ENCODE peak calls at places on chromosome 11, in four cellular contexts. One of them, this sample, is unnamed. For H3K4me1, the result is how much of the 10 kb centered on the place peaks cover.

GRCh38 chr11:66195867-66196266 is 72.6 kb upstream of the RAB1B start:
- DNase-seq in left lung: no peak
- DNase-seq in CD8-positive, alpha-beta T cell: no peak
- DNase-seq in prostate gland: no peak
- DNase-seq in this sample: no peak

GRCh38 chr11:106344392-106344791 is 266.9 kb downstream of the AASDHPPT start:
- DNase-seq in prostate gland: no peak
- DNase-seq in left lung: no peak
- DNase-seq in CD8-positive, alpha-beta T cell: no peak
- DNase-seq in this sample: no peak

GRCh38 chr11:123822591-123822990 is 16.4 kb upstream of the OR6M1 start:
- DNase-seq in CD8-positive, alpha-beta T cell: no peak
- DNase-seq in prostate gland: no peak
- DNase-seq in left lung: no peak
- DNase-seq in this sample: no peak

GRCh38 chr11:73645570-73645969 is 811 bp upstream of the PLEKHB1 start:
- DNase-seq in prostate gland: no peak
- DNase-seq in left lung: no peak
- DNase-seq in CD8-positive, alpha-beta T cell: no peak
- DNase-seq in this sample: no peak

GRCh38 chr11:64763804-64764611 is 4.2 kb upstream of the PYGM start:
- DNase-seq in prostate gland: no peak
- DNase-seq in CD8-positive, alpha-beta T cell: peak
- DNase-seq in left lung: peak
- DNase-seq in this sample: no peak

GRCh38 chr11:65433657-65434056 is 11.1 kb downstream of the NEAT1 start:
- DNase-seq in CD8-positive, alpha-beta T cell: no peak
- DNase-seq in left lung: peak
- DNase-seq in prostate gland: no peak
- DNase-seq in this sample: no peak

GRCh38 chr11:134242376-134242775 is 10.8 kb downstream of the THYN1 start:
- DNase-seq in CD8-positive, alpha-beta T cell: no peak
- DNase-seq in left lung: no peak
- DNase-seq in prostate gland: no peak
- DNase-seq in this sample: no peak

GRCh38 chr11:12253843-12254281 is 123.5 kb upstream of the PARVA start:
- DNase-seq in left lung: no peak
- DNase-seq in prostate gland: no peak
- DNase-seq in CD8-positive, alpha-beta T cell: no peak
- DNase-seq in this sample: peak

GRCh38 chr11:18743900-18744514 is 18.0 kb upstream of the IGSF22 start:
- DNase-seq in left lung: no peak
- DNase-seq in prostate gland: no peak
- DNase-seq in CD8-positive, alpha-beta T cell: no peak
- DNase-seq in this sample: no peak

GRCh38 chr11:119702261-119702591 is 26.8 kb downstream of the NECTIN1 start:
- DNase-seq in prostate gland: no peak
- DNase-seq in CD8-positive, alpha-beta T cell: no peak
- DNase-seq in left lung: no peak
- DNase-seq in this sample: no peak

GRCh38 chr11:97349201-97349600 is 959.4 kb downstream of the JRKL start:
- DNase-seq in prostate gland: no peak
- DNase-seq in CD8-positive, alpha-beta T cell: no peak
- DNase-seq in left lung: no peak
- DNase-seq in this sample: no peak

GRCh38 chr11:65553301-65554001 is 4.7 kb downstream of the LTBP3 start:
- DNase-seq in left lung: no peak
- DNase-seq in prostate gland: no peak
- DNase-seq in CD8-positive, alpha-beta T cell: peak
- DNase-seq in this sample: peak

GRCh38 chr11:34792814-34793241 is 123.4 kb downstream of the APIP start:
- DNase-seq in prostate gland: peak
- DNase-seq in left lung: no peak
- DNase-seq in CD8-positive, alpha-beta T cell: no peak
- DNase-seq in this sample: no peak

GRCh38 chr11:32580967-32581366 is 2.7 kb upstream of the EIF3M start:
- DNase-seq in left lung: no peak
- DNase-seq in CD8-positive, alpha-beta T cell: no peak
- DNase-seq in prostate gland: no peak
- DNase-seq in this sample: no peak

GRCh38 chr11:114262681-114263509 is 33.3 kb upstream of the NNMT start:
- DNase-seq in CD8-positive, alpha-beta T cell: peak
- DNase-seq in left lung: no peak
- DNase-seq in prostate gland: no peak
- DNase-seq in this sample: peak

GRCh38 chr11:13434247-13435205 is 28.5 kb downstream of the BTBD10 start:
- DNase-seq in left lung: no peak
- DNase-seq in prostate gland: no peak
- DNase-seq in CD8-positive, alpha-beta T cell: no peak
- DNase-seq in this sample: no peak

GRCh38 chr11:35050596-35050995 is 88.4 kb upstream of the CD44 start:
- DNase-seq in left lung: no peak
- DNase-seq in CD8-positive, alpha-beta T cell: no peak
- DNase-seq in prostate gland: no peak
- DNase-seq in this sample: no peak

GRCh38 chr11:19349340-19350025 is 108.7 kb upstream of the E2F8 start:
- DNase-seq in CD8-positive, alpha-beta T cell: no peak
- DNase-seq in left lung: no peak
- DNase-seq in prostate gland: no peak
- DNase-seq in this sample: no peak

GRCh38 chr11:84144531-84144930 is 858.4 kb upstream of the CCDC90B start:
- DNase-seq in prostate gland: no peak
- DNase-seq in CD8-positive, alpha-beta T cell: no peak
- DNase-seq in left lung: no peak
- DNase-seq in this sample: no peak

GRCh38 chr11:67289651-67290479 is 762 bp downstream of the ANKRD13D start:
- DNase-seq in CD8-positive, alpha-beta T cell: peak
- DNase-seq in left lung: peak
- DNase-seq in prostate gland: no peak
- DNase-seq in this sample: no peak

GRCh38 chr11:7677071-7677470 is 3.8 kb upstream of the CYB5R2 start:
- DNase-seq in left lung: no peak
- DNase-seq in CD8-positive, alpha-beta T cell: no peak
- DNase-seq in prostate gland: no peak
- DNase-seq in this sample: no peak

GRCh38 chr11:69569306-69570200 is 71.4 kb upstream of the CCND1 start:
- DNase-seq in left lung: no peak
- DNase-seq in prostate gland: no peak
- DNase-seq in CD8-positive, alpha-beta T cell: no peak
- DNase-seq in this sample: no peak

GRCh38 chr11:86099727-86100320 is 30.9 kb upstream of the PICALM start:
- DNase-seq in prostate gland: no peak
- DNase-seq in left lung: no peak
- DNase-seq in CD8-positive, alpha-beta T cell: no peak
- DNase-seq in this sample: no peak

GRCh38 chr11:2510626-2511402 is 66.0 kb downstream of the KCNQ1 start:
- DNase-seq in prostate gland: no peak
- DNase-seq in left lung: peak
- DNase-seq in CD8-positive, alpha-beta T cell: no peak
- DNase-seq in this sample: peak
- H3K4me1 ChIP-seq in prostate gland: under half
- H3K4me1 ChIP-seq in left lung: under half
- H3K4me1 ChIP-seq in CD8-positive, alpha-beta T cell: under half
- H3K4me1 ChIP-seq in this sample: under half

GRCh38 chr11:6563121-6563619 is 40.2 kb downstream of the RRP8 start:
- DNase-seq in CD8-positive, alpha-beta T cell: no peak
- DNase-seq in left lung: no peak
- DNase-seq in prostate gland: no peak
- DNase-seq in this sample: no peak
- H3K27ac ChIP-seq in CD8-positive, alpha-beta T cell: no peak
- H3K27ac ChIP-seq in left lung: no peak
- H3K27ac ChIP-seq in prostate gland: no peak
- H3K27ac ChIP-seq in this sample: no peak

GRCh38 chr11:78340530-78340929 is 77.1 kb downstream of the GAB2 start:
- DNase-seq in prostate gland: no peak
- DNase-seq in left lung: no peak
- DNase-seq in CD8-positive, alpha-beta T cell: no peak
- DNase-seq in this sample: no peak

GRCh38 chr11:78344114-78344513 is 73.5 kb downstream of the GAB2 start:
- DNase-seq in prostate gland: no peak
- DNase-seq in left lung: no peak
- DNase-seq in CD8-positive, alpha-beta T cell: no peak
- DNase-seq in this sample: no peak

GRCh38 chr11:78341841-78342240 is 75.8 kb downstream of the GAB2 start:
- DNase-seq in CD8-positive, alpha-beta T cell: no peak
- DNase-seq in prostate gland: no peak
- DNase-seq in left lung: no peak
- DNase-seq in this sample: no peak

GRCh38 chr11:78344676-78345075 is 72.9 kb downstream of the GAB2 start:
- DNase-seq in CD8-positive, alpha-beta T cell: no peak
- DNase-seq in left lung: no peak
- DNase-seq in prostate gland: no peak
- DNase-seq in this sample: no peak

GRCh38 chr11:78343303-78343702 is 74.3 kb downstream of the GAB2 start:
- DNase-seq in prostate gland: no peak
- DNase-seq in left lung: no peak
- DNase-seq in CD8-positive, alpha-beta T cell: no peak
- DNase-seq in this sample: no peak
- H3K4me1 ChIP-seq in prostate gland: under half
- H3K4me1 ChIP-seq in left lung: under half
- H3K4me1 ChIP-seq in CD8-positive, alpha-beta T cell: under half
- H3K4me1 ChIP-seq in this sample: under half

GRCh38 chr11:94737171-94737611 is 31.0 kb upstream of the AMOTL1 start:
- DNase-seq in CD8-positive, alpha-beta T cell: no peak
- DNase-seq in left lung: no peak
- DNase-seq in prostate gland: no peak
- DNase-seq in this sample: no peak

GRCh38 chr11:94739331-94739730 is 28.8 kb upstream of the AMOTL1 start:
- DNase-seq in prostate gland: no peak
- DNase-seq in CD8-positive, alpha-beta T cell: no peak
- DNase-seq in left lung: no peak
- DNase-seq in this sample: no peak

GRCh38 chr11:94740975-94741707 is 27.0 kb upstream of the AMOTL1 start:
- DNase-seq in prostate gland: peak
- DNase-seq in left lung: no peak
- DNase-seq in CD8-positive, alpha-beta T cell: no peak
- DNase-seq in this sample: peak

GRCh38 chr11:94740083-94740974 is 27.8 kb upstream of the AMOTL1 start:
- DNase-seq in prostate gland: peak
- DNase-seq in CD8-positive, alpha-beta T cell: no peak
- DNase-seq in left lung: no peak
- DNase-seq in this sample: peak

GRCh38 chr11:94738746-94739145 is 29.4 kb upstream of the AMOTL1 start:
- DNase-seq in left lung: no peak
- DNase-seq in prostate gland: no peak
- DNase-seq in CD8-positive, alpha-beta T cell: no peak
- DNase-seq in this sample: no peak
- H3K27ac ChIP-seq in left lung: no peak
- H3K27ac ChIP-seq in prostate gland: no peak
- H3K27ac ChIP-seq in CD8-positive, alpha-beta T cell: no peak
- H3K27ac ChIP-seq in this sample: no peak

DNA sequence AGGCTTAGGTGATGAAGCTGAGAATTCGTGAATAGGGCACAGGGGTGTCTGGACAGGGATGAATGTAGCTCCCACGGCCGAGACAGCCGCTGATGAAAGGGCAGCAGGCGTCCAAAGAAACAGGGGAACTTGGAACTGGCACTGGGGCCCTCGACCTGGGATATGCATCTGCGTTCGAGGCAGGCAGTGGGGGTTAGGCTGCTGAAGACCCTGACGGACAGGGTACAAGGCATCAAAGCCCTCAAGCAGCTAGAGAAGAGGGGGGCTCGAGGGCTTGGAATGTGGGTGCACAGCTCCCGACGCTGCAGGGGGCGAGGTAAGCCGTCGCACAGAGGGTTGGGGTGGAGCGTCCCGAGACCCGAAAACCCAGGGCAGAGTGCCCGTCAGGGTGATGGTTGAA is 6.9 kb upstream of the SYT8 start:
- DNase-seq in CD8-positive, alpha-beta T cell: no peak
- DNase-seq in left lung: no peak
- DNase-seq in prostate gland: no peak
- DNase-seq in this sample: no peak
- H3K4me1 ChIP-seq in CD8-positive, alpha-beta T cell: under half
- H3K4me1 ChIP-seq in left lung: under half
- H3K4me1 ChIP-seq in prostate gland: under half
- H3K4me1 ChIP-seq in this sample: under half

GRCh38 chr11:128246364-128247234 is 340.8 kb downstream of the ETS1 start:
- DNase-seq in left lung: no peak
- DNase-seq in prostate gland: no peak
- DNase-seq in CD8-positive, alpha-beta T cell: no peak
- DNase-seq in this sample: no peak
- H3K27ac ChIP-seq in left lung: no peak
- H3K27ac ChIP-seq in prostate gland: no peak
- H3K27ac ChIP-seq in CD8-positive, alpha-beta T cell: no peak
- H3K27ac ChIP-seq in this sample: no peak

GRCh38 chr11:121670792-121671275 is 218.1 kb upstream of the SORL1-AS1 start:
- DNase-seq in prostate gland: no peak
- DNase-seq in left lung: no peak
- DNase-seq in CD8-positive, alpha-beta T cell: no peak
- DNase-seq in this sample: no peak

GRCh38 chr11:121669422-121669821 is 216.7 kb upstream of the SORL1-AS1 start:
- DNase-seq in prostate gland: no peak
- DNase-seq in left lung: no peak
- DNase-seq in CD8-positive, alpha-beta T cell: no peak
- DNase-seq in this sample: no peak

GRCh38 chr11:121672630-121673487 is 220.1 kb upstream of the SORL1-AS1 start:
- DNase-seq in prostate gland: no peak
- DNase-seq in CD8-positive, alpha-beta T cell: no peak
- DNase-seq in left lung: no peak
- DNase-seq in this sample: no peak

GRCh38 chr11:121671276-121672168 is 218.8 kb upstream of the SORL1-AS1 start:
- DNase-seq in left lung: no peak
- DNase-seq in prostate gland: no peak
- DNase-seq in CD8-positive, alpha-beta T cell: no peak
- DNase-seq in this sample: no peak
- H3K4me1 ChIP-seq in left lung: under half
- H3K4me1 ChIP-seq in prostate gland: under half
- H3K4me1 ChIP-seq in CD8-positive, alpha-beta T cell: under half
- H3K4me1 ChIP-seq in this sample: under half